ENCODE peak calls at places on chromosomes 3 and 15, in eight cellular contexts. O is fibroblast of the aortic adventitia, G is choroid plexus epithelial cell, B is heart left ventricle, F is pancreas, N is AG04450, T is fibroblast of lung, V is GM23338. Y is an unnamed sample.

GRCh38 chr3:53160660-53161344 is at the start of gene PRKCD:
- DNase-seq in O (peak), N (peak), F (peak), B (peak), T (peak), V (peak), G (peak), Y (peak)

GRCh38 chr3:47910233-47910632 is 106.0 kb downstream of the MAP4 start:
- DNase-seq in B (no peak), T (no peak), V (no peak), N (no peak), G (no peak), O (no peak), F (no peak), Y (no peak)

GRCh38 chr15:54808321-54808720 is 388.4 kb downstream of the RSL24D1 start:
- DNase-seq in O (no peak), V (no peak), N (no peak), B (no peak), F (no peak), G (no peak), T (no peak), Y (no peak)

GRCh38 chr3:185421577-185422232 is 58.8 kb downstream of the MAP3K13 start:
- DNase-seq in F (no peak), G (no peak), N (no peak), V (no peak), O (no peak), B (no peak), T (no peak), Y (no peak)

GRCh38 chr15:99917237-99917636 is 184.0 kb upstream of the LYSMD4 start:
- DNase-seq in F (no peak), N (no peak), B (no peak), G (no peak), V (no peak), O (no peak), T (no peak), Y (no peak)

GRCh38 chr3:82055792-82056191 is 294.3 kb upstream of the GBE1 start:
- DNase-seq in B (no peak), G (peak), V (no peak), F (no peak), N (no peak), T (peak), O (peak), Y (peak)

GRCh38 chr15:80557441-80558234 is 137.5 kb upstream of the ABHD17C start:
- DNase-seq in G (no peak), F (no peak), T (no peak), O (no peak), N (no peak), V (no peak), B (no peak), Y (no peak)

GRCh38 chr3:136068708-136069107 is 103.2 kb downstream of the PPP2R3A start:
- DNase-seq in O (peak), B (no peak), V (no peak), G (no peak), F (no peak), N (peak), T (peak), Y (peak)

GRCh38 chr3:126567696-126568438 is 9.1 kb upstream of the C3orf22 start:
- DNase-seq in N (no peak), T (no peak), V (peak), B (no peak), O (no peak), G (no peak), F (no peak), Y (no peak)

GRCh38 chr3:13890377-13891016 is 10.6 kb upstream of the WNT7A start:
- DNase-seq in B (no peak), T (no peak), O (no peak), V (no peak), G (no peak), N (no peak), F (peak), Y (no peak)

GRCh38 chr15:72948662-72949061 is 103.6 kb upstream of the NEO1 start:
- DNase-seq in O (no peak), F (no peak), N (no peak), T (no peak), B (no peak), V (no peak), G (no peak), Y (no peak)

GRCh38 chr3:121975702-121976302 is 46.2 kb downstream of the ILDR1 start:
- DNase-seq in N (no peak), B (no peak), G (no peak), T (no peak), O (no peak), V (no peak), F (no peak), Y (no peak)

GRCh38 chr15:78711638-78712037 is 70.6 kb upstream of the CHRNB4 start:
- DNase-seq in O (no peak), V (no peak), T (no peak), B (no peak), F (no peak), G (no peak), N (no peak), Y (no peak)

GRCh38 chr15:88805031-88805780 is 2.0 kb downstream of the ACAN start:
- DNase-seq in V (no peak), N (no peak), B (no peak), O (no peak), G (no peak), T (no peak), F (no peak), Y (no peak)

GRCh38 chr3:43773273-43774104 is 82.8 kb downstream of the ABHD5 start:
- DNase-seq in T (peak), B (peak), G (peak), O (peak), N (no peak), V (peak), F (no peak), Y (peak)

GRCh38 chr3:144235489-144235888 is 263.9 kb downstream of the DIPK2A start:
- DNase-seq in F (no peak), B (no peak), N (no peak), V (no peak), O (no peak), G (no peak), T (no peak), Y (no peak)

GRCh38 chr3:49641292-49641691 is 32.9 kb upstream of the APEH start:
- DNase-seq in G (no peak), B (no peak), N (no peak), V (no peak), O (no peak), F (no peak), T (no peak), Y (no peak)

GRCh38 chr3:13135811-13136321 is 62.6 kb upstream of the IQSEC1 start:
- DNase-seq in N (no peak), B (no peak), G (no peak), T (no peak), F (no peak), O (no peak), V (no peak), Y (no peak)

GRCh38 chr3:107065094-107065861 is 312.0 kb upstream of the CCDC54 start:
- DNase-seq in N (no peak), V (no peak), B (peak), T (peak), O (peak), G (no peak), F (no peak), Y (no peak)

GRCh38 chr15:48671381-48672022 is 26.0 kb upstream of the FBN1 start:
- DNase-seq in N (peak), B (peak), T (peak), O (peak), F (no peak), G (peak), V (no peak), Y (peak)

GRCh38 chr3:197083486-197083885 is 53.9 kb upstream of the MELTF start:
- DNase-seq in G (peak), T (peak), F (no peak), O (peak), N (peak), V (no peak), B (no peak), Y (peak)

GRCh38 chr3:17304969-17305368 is 420.2 kb downstream of the PLCL2 start:
- DNase-seq in B (no peak), V (no peak), N (no peak), T (no peak), F (no peak), O (no peak), G (no peak), Y (no peak)

GRCh38 chr3:9909221-9910013 is 6.8 kb downstream of the IL17RE start:
- DNase-seq in V (no peak), O (no peak), G (no peak), F (no peak), T (no peak), N (no peak), B (no peak), Y (no peak)

GRCh38 chr15:60605879-60606304 is 127.0 kb upstream of the ICE2 start:
- DNase-seq in F (no peak), T (peak), O (peak), B (peak), G (peak), V (no peak), N (peak), Y (peak)

GRCh38 chr3:141930801-141931200 is 54.4 kb downstream of the ATP1B3 start:
- DNase-seq in N (no peak), O (no peak), F (no peak), V (no peak), B (no peak), G (no peak), T (no peak), Y (no peak)

GRCh38 chr3:76432396-76432795 is 607.5 kb upstream of the ROBO2 start:
- DNase-seq in N (no peak), O (no peak), G (peak), F (no peak), B (no peak), V (no peak), T (no peak), Y (no peak)

GRCh38 chr3:29759443-29760033 is 478.7 kb downstream of the RBMS3 start:
- DNase-seq in V (no peak), T (peak), N (no peak), B (peak), F (no peak), G (peak), O (peak), Y (peak)
- H3K4me3 ChIP-seq in V (no peak), T (no peak), N (no peak), B (no peak), F (no peak), G (no peak), O (no peak), Y (no peak)

DNA sequence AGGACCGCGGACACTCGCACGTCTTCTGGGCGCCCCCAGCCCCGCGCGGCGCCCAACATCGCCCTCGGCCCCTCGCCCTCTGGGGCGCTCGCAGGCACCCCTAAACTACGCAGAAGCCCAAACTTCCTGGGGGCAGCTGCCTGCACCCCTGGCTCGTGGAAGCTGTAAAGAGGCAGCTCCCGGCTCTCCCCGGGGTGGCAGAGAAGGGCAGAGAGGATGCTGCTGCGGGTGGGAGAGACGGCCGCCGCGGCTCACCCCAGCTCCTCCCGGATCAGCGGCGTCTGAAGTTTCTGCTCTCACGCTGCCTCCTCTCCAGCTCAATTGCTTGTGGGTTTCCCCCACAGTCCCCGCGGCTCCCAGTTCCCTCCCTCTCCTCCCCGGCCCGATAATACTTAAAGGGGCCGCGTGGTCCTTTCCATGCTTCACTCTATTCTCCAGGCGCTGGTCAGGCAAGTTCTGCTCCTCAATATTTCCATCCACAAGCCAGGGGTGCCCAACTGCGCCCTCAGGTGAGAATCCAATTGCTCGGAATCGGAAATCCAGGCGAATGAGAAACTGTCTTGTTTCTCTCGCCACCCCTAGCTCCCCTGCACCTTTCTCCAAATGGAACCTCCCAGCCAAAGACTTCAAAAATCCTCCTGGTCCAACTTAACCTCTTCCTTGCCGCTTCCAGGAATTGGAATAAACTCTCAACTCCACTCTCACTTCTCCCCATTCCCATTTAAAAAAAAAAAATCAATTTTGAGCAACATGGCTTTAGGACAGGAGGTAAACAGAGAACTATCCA is 748.5 kb downstream of the ROBO1 start:
- DNase-seq in N (peak), F (peak), V (peak), T (peak), B (peak), O (peak), G (peak), Y (peak)
- TF ChIP-seq CTCF in N (no peak), F (no peak), V (no peak), T (no peak), B (no peak), O (no peak), G (no peak), Y (no peak)

DNA sequence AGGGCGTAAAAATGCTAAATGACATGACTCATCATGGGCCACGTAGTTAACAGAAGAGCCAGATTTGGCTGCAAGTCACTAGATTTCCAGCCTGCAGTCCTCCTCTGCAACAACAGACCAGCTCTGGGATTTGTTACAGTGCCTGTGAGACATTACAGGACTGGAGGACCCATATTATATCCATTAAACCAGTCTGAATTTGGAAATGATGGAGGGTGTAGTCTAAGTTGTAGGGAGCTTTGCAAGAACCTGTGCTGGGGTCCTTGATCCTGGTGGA is 10.8 kb downstream of the ZNF774 start:
- DNase-seq in T (peak), O (peak), G (peak), F (no peak), V (no peak), B (no peak), N (peak), Y (peak)
- H3K4me3 ChIP-seq in T (no peak), O (no peak), G (no peak), F (no peak), V (no peak), B (no peak), N (no peak), Y (no peak)

GRCh38 chr3:74897006-74897405 is 282.5 kb upstream of the CNTN3 start:
- DNase-seq in G (peak), N (no peak), T (no peak), O (no peak), B (no peak), F (no peak), V (peak), Y (peak)
- TF ChIP-seq CTCF in G (peak), N (peak), T (peak), O (peak), B (peak), F (no peak), V (peak), Y (peak)

GRCh38 chr15:90932660-90932991 is 277 bp upstream of the HDDC3 start:
- DNase-seq in O (no peak), F (no peak), G (no peak), V (no peak), N (no peak), B (no peak), T (no peak), Y (no peak)
- H3K4me3 ChIP-seq in O (peak), F (peak), G (no peak), V (peak), N (peak), B (peak), T (peak), Y (no peak)

Y was measured in AG10803.